ENCODE peak calls at places on chromosomes 16 and 17, in nine cellular contexts. R, O, I, W, X, H, F, V and G are unnamed samples.

GRCh38 chr16:84827131-84827574 is 7.4 kb downstream of the CRISPLD2 start:
- DNase-seq in O (no peak), V (peak; percentile 92), R (no peak), H (no peak), I (no peak), W (no peak), F (no peak), X (no peak), G (peak; percentile 57)

GRCh38 chr17:79933863-79934652 is 94.8 kb upstream of the CBX4 start:
- DNase-seq in V (peak; percentile 88), O (no peak), X (peak; percentile 48), I (no peak), W (peak; percentile 58), F (peak; percentile 53), H (no peak), R (peak; percentile 54), G (no peak)

GRCh38 chr16:85878875-85879274 is 20.1 kb upstream of the IRF8 start:
- DNase-seq in I (no peak), F (no peak), V (no peak), R (no peak), X (no peak), H (no peak), O (no peak), W (no peak), G (no peak)

GRCh38 chr17:72565006-72565405 is 444.2 kb downstream of the SOX9 start:
- DNase-seq in H (no peak), V (no peak), W (no peak), R (no peak), X (no peak), I (no peak), F (no peak), O (no peak), G (no peak)

GRCh38 chr17:75614006-75614405 is 19.2 kb upstream of the SMIM5 start:
- DNase-seq in W (no peak), O (no peak), V (no peak), I (no peak), X (no peak), H (no peak), F (no peak), R (no peak), G (no peak)

GRCh38 chr16:15950167-15950854 is 895 bp downstream of the ABCC1 start:
- DNase-seq in R (peak; percentile 65), V (peak; percentile 30), H (peak; percentile 27), I (no peak), W (peak; percentile 38), X (peak; percentile 48), O (peak; percentile 51), F (no peak), G (peak; percentile 29)

GRCh38 chr16:12329246-12329995 is 352.9 kb downstream of the SNX29 start:
- DNase-seq in V (no peak), X (no peak), F (no peak), W (no peak), R (no peak), H (no peak), I (no peak), O (no peak), G (no peak)

GRCh38 chr17:69325518-69326301 is 1.2 kb downstream of the ABCA5 start:
- DNase-seq in W (no peak), I (no peak), F (no peak), H (no peak), V (no peak), O (no peak), X (no peak), R (no peak), G (no peak)

GRCh38 chr17:50527155-50527762 is 5.3 kb upstream of the EPN3 start:
- DNase-seq in H (no peak), W (no peak), R (no peak), I (no peak), X (no peak), V (peak; percentile 21), F (no peak), O (no peak), G (no peak)

GRCh38 chr16:52435573-52435972 is 111.4 kb downstream of the TOX3 start:
- DNase-seq in I (no peak), W (no peak), R (no peak), O (no peak), H (no peak), V (no peak), X (no peak), F (no peak), G (no peak)

GRCh38 chr16:19115148-19116021 is 1.6 kb downstream of the ITPRIPL2 start:
- DNase-seq in H (no peak), X (no peak), V (no peak), F (no peak), R (no peak), I (no peak), O (no peak), W (no peak), G (no peak)